ENCODE peak calls at places on chromosomes 3 and 15, in five cellular contexts. R, K, G, O and T are unnamed samples.
A peak's percentile ranks its signal among the peaks of the same experiment; 100 is the strongest.

GRCh38 chr3:63429905-63430304 is 151.8 kb downstream of the SYNPR start:
- DNase-seq in R (no peak), K (no peak), G (no peak), O (no peak), T (no peak)

GRCh38 chr3:46484911-46485696 is 12.7 kb upstream of the RTP3 start:
- DNase-seq in R (no peak), K (no peak), G (no peak), O (no peak), T (no peak)

GRCh38 chr3:57756022-57756527 is at the start of gene SLMAP:
- DNase-seq in R (peak; percentile 90), K (peak; percentile 96), G (peak; percentile 96), O (peak; percentile 94), T (peak; percentile 98)

GRCh38 chr3:15903164-15903563 is 105.4 kb upstream of the ANKRD28 start:
- DNase-seq in R (no peak), K (no peak), G (no peak), O (no peak), T (no peak)

GRCh38 chr3:177525987-177526712 is 328.9 kb upstream of the TBL1XR1 start:
- DNase-seq in R (no peak), K (peak; percentile 54), G (no peak), O (no peak), T (no peak)

GRCh38 chr3:171480526-171480925 is 20.3 kb upstream of the TNIK start:
- DNase-seq in R (peak; percentile 54), K (no peak), G (no peak), O (no peak), T (no peak)

GRCh38 chr3:171862993-171863521 is 19.9 kb downstream of the TMEM212 start:
- DNase-seq in R (no peak), K (peak; percentile 58), G (no peak), O (no peak), T (peak; percentile 17)

GRCh38 chr15:64861331-64861730 is 19.6 kb downstream of the PLEKHO2 start:
- DNase-seq in R (no peak), K (no peak), G (no peak), O (no peak), T (no peak)

GRCh38 chr3:65379223-65379622 is 659.5 kb downstream of the MAGI1 start:
- DNase-seq in R (no peak), K (no peak), G (no peak), O (no peak), T (no peak)

GRCh38 chr3:55327131-55327920 is 159.8 kb downstream of the WNT5A start:
- DNase-seq in R (no peak), K (no peak), G (no peak), O (no peak), T (no peak)

GRCh38 chr3:13706886-13707285 is 158.0 kb downstream of the FBLN2 start:
- DNase-seq in R (no peak), K (no peak), G (no peak), O (no peak), T (no peak)

GRCh38 chr15:33955945-33956344 is 12.4 kb upstream of the CHRM5 start:
- DNase-seq in R (no peak), K (no peak), G (no peak), O (peak; percentile 57), T (no peak)

GRCh38 chr3:23831517-23832394 is 26.0 kb downstream of the UBE2E1 start:
- DNase-seq in R (no peak), K (no peak), G (no peak), O (no peak), T (no peak)

GRCh38 chr3:185151959-185152432 is 864 bp downstream of the C3orf70 start:
- DNase-seq in R (no peak), K (no peak), G (no peak), O (no peak), T (no peak)

GRCh38 chr15:87032291-87032690 is 952.6 kb downstream of the AGBL1 start:
- DNase-seq in R (no peak), K (no peak), G (no peak), O (no peak), T (peak; percentile 8)

GRCh38 chr3:51799879-51800757 is 21.1 kb upstream of the IQCF6 start:
- DNase-seq in R (peak; percentile 5), K (peak; percentile 49), G (peak; percentile 55), O (peak; percentile 50), T (peak; percentile 86)

GRCh38 chr3:27729748-27730611 is 7.9 kb upstream of the EOMES start:
- DNase-seq in R (no peak), K (no peak), G (no peak), O (no peak), T (peak; percentile 74)
- TF ChIP-seq EZH2 in R (no peak), K (no peak), G (no peak), O (no peak), T (peak; percentile 77)

GRCh38 chr15:68470981-68471380 is 39.0 kb upstream of the ITGA11 start:
- DNase-seq in R (no peak), K (no peak), G (no peak), O (no peak), T (no peak)

GRCh38 chr15:68475449-68475848 is 43.5 kb upstream of the ITGA11 start:
- DNase-seq in R (no peak), K (no peak), G (no peak), O (no peak), T (no peak)

GRCh38 chr15:68470049-68470738 is 38.2 kb upstream of the ITGA11 start:
- DNase-seq in R (no peak), K (no peak), G (no peak), O (no peak), T (peak; percentile 15)

GRCh38 chr15:68469162-68470048 is 37.4 kb upstream of the ITGA11 start:
- DNase-seq in R (no peak), K (no peak), G (no peak), O (no peak), T (no peak)

GRCh38 chr15:68471552-68471951 is 39.6 kb upstream of the ITGA11 start:
- DNase-seq in R (no peak), K (no peak), G (no peak), O (no peak), T (no peak)
- TF ChIP-seq REST in R (no peak), K (no peak), G (no peak), O (no peak), T (no peak)

DNA sequence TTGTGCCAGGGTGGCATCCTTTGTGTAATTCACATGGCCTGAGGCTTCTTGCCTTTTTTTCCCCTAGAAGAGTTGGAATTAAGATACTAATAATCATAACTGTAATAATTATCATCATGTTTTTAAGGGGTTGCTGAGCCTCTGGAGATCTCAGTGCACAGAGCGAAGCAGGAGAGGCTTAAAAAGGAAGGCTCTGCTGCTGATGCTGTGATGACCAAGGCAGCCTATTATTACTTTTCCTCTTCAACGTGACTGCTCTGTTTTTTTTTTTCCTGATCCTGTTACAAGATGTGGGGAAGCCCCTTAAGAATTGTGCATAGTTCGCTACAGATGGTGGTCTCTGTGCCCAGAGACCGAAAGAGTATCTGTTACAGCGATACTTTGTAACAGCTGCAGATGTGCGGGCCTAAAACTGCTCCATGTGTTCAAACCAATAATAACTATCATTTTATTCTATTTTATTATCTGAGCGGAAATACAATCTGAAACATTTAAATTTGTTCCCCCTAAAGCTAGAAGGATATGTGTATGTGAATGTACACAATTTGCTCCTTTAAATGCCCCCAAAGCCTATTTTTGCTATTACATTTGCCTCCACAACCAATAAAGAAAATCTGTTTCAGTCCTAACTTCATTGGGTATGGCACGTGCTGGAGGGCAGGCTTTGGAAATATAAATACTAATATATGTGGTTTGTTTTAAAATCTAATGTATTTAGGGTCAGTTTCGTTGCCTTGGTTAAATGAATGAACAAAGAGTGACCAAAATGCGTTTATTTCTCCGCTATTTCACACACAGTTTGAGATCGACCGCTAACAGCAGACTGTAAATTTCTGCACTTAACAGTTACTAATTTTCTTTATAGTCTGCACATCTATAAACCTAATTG is 4.6 kb downstream of the SHOX2 start:
- DNase-seq in R (no peak), K (no peak), G (no peak), O (no peak), T (no peak)
- TF ChIP-seq POLR2AphosphoS5 in R (no peak), K (no peak), G (no peak), O (no peak), T (no peak)

GRCh38 chr3:141051641-141052569 is 758 bp downstream of the SPSB4 start:
- DNase-seq in R (no peak), K (no peak), G (no peak), O (no peak), T (peak; percentile 73)
- TF ChIP-seq EZH2 in R (no peak), K (no peak), G (no peak), O (no peak), T (peak; percentile 13)

DNA sequence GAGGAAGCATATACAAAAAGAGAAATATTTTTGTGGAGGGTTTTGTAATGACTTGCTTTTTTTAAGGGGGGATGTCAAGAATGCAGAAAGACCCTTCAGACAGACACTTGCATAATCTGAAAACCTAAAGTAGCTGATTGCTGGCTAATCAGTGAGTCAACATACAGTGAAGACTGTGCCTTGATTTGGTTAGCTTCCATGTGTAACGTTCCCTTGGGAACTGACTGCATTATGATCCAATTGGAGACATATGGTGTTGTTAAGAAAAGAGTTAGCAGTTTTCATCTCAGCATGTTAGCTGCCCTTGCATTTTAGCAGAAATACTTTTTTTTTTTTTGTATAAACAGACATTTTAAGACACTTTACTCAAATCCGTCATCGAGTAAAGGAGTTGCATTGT is 483.2 kb downstream of the RBMS3 start:
- DNase-seq in R (no peak), K (no peak), G (no peak), O (no peak), T (no peak)
- TF ChIP-seq REST in R (no peak), K (no peak), G (no peak), O (no peak), T (no peak)

DNA sequence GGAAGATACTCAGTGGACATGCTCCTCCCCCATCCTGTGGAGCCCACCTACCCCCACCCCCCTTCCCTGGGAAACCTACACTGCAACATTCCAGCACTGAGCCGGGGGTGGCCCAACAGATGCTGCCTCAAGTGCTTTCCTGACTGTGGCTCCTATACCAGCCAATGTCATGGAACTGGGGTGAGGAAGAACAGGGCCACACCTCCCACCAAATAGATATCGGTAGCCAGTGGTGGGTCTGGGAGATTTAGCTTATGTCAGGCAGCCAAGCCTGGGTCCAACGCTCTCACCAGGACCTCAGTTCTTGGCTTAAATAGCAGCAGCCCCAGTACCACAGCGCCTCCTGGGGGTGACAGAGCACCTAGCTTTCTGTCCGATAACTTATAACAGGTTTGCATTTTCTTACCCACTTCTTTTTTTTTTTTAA is 30.3 kb downstream of the CDC25A start:
- DNase-seq in R (no peak), K (peak; percentile 47), G (peak; percentile 48), O (peak; percentile 86), T (peak; percentile 87)
- TF ChIP-seq POLR2AphosphoS5 in R (no peak), K (no peak), G (no peak), O (peak; percentile 32), T (no peak)

GRCh38 chr15:73141216-73141900 is 89.1 kb downstream of the NEO1 start:
- DNase-seq in R (no peak), K (no peak), G (no peak), O (no peak), T (no peak)

GRCh38 chr15:73140154-73140553 is 87.9 kb downstream of the NEO1 start:
- DNase-seq in R (no peak), K (no peak), G (no peak), O (no peak), T (no peak)

GRCh38 chr15:73146419-73146818 is 94.2 kb downstream of the NEO1 start:
- DNase-seq in R (no peak), K (no peak), G (no peak), O (no peak), T (no peak)

GRCh38 chr15:73142802-73143762 is 90.8 kb downstream of the NEO1 start:
- DNase-seq in R (peak; percentile 19), K (no peak), G (no peak), O (no peak), T (no peak)

GRCh38 chr15:73143763-73144155 is 91.5 kb downstream of the NEO1 start:
- DNase-seq in R (no peak), K (no peak), G (no peak), O (no peak), T (no peak)
- TF ChIP-seq EZH2 in R (no peak), K (no peak), G (no peak), O (no peak), T (no peak)

GRCh38 chr15:48647963-48648362 is 2.5 kb upstream of the FBN1 start:
- DNase-seq in R (no peak), K (no peak), G (no peak), O (no peak), T (peak; percentile 34)
- TF ChIP-seq REST in R (no peak), K (no peak), G (no peak), O (no peak), T (no peak)